ENCODE peak calls at places on chromosome 20, in six cellular contexts. K is activated CD4-positive, alpha-beta T cell treated with anti-CD3 and anti-CD28 coated beads, Interleukin-2, amount 50 U/mL, for 1 hour; E is GM20000; M is AG10803; J is neural crest cell; S is NCI-H345. Y is an unnamed sample.

GRCh38 chr20:48437146-48437545 is 390.7 kb downstream of the PREX1 start:
- DNase-seq in S (no peak), J (no peak), M (no peak), K (no peak), E (no peak), Y (no peak)

GRCh38 chr20:35702051-35702823 is 3.0 kb downstream of the ROMO1 start:
- DNase-seq in J (no peak), K (no peak), S (no peak), E (no peak), M (peak; percentile 89), Y (no peak)

GRCh38 chr20:7770578-7770977 is 169.7 kb downstream of the HAO1 start:
- DNase-seq in J (no peak), M (no peak), S (peak; percentile 97), E (no peak), K (no peak), Y (no peak)

GRCh38 chr20:3875378-3875974 is 13.7 kb upstream of the PANK2 start:
- DNase-seq in E (no peak), M (no peak), S (no peak), K (no peak), J (no peak), Y (no peak)

GRCh38 chr20:235891-236290 is 8.8 kb downstream of the DEFB129 start:
- DNase-seq in E (no peak), K (no peak), S (no peak), J (no peak), M (peak; percentile 30), Y (no peak)

GRCh38 chr20:14992071-14992654 is 654.8 kb upstream of the FLRT3 start:
- DNase-seq in M (peak; percentile 67), E (no peak), S (no peak), J (no peak), K (no peak), Y (no peak)

GRCh38 chr20:49276201-49276894 is 1.5 kb downstream of the ZNFX1 start:
- DNase-seq in J (no peak), K (peak; percentile 36), S (peak; percentile 71), M (peak; percentile 57), E (peak; percentile 56), Y (no peak)

GRCh38 chr20:44068780-44069191 is 118.2 kb downstream of the JPH2 start:
- DNase-seq in J (no peak), M (no peak), K (peak; percentile 20), E (peak; percentile 46), S (no peak), Y (no peak)

GRCh38 chr20:3797592-3798404 is 1.7 kb downstream of the CDC25B start:
- DNase-seq in J (no peak), K (peak; percentile 43), E (peak; percentile 73), M (no peak), S (no peak), Y (no peak)

GRCh38 chr20:20710847-20711315 is 1.6 kb downstream of the RALGAPA2 start:
- DNase-seq in E (peak; percentile 25), S (no peak), M (no peak), J (no peak), K (no peak), Y (no peak)

GRCh38 chr20:5786930-5787826 is 37.0 kb downstream of the SHLD1 start:
- DNase-seq in S (no peak), E (no peak), M (peak; percentile 62), J (no peak), K (no peak), Y (no peak)

GRCh38 chr20:14310977-14311654 is 26.3 kb downstream of the FLRT3 start:
- DNase-seq in E (no peak), K (no peak), M (no peak), S (no peak), J (no peak), Y (no peak)

GRCh38 chr20:24950836-24951525 is 1.9 kb downstream of the CST7 start:
- DNase-seq in K (no peak), E (no peak), M (peak; percentile 12), J (no peak), S (no peak), Y (no peak)

GRCh38 chr20:62839261-62839660 is 22.4 kb downstream of the TCFL5 start:
- DNase-seq in K (no peak), J (no peak), E (no peak), M (no peak), S (no peak), Y (no peak)

GRCh38 chr20:9884666-9885065 is 45.8 kb upstream of the PAK5 start:
- DNase-seq in E (no peak), S (no peak), K (no peak), M (no peak), J (no peak), Y (no peak)

GRCh38 chr20:34022843-34023234 is 29.1 kb downstream of the RALY start:
- DNase-seq in S (no peak), E (no peak), J (no peak), M (no peak), K (no peak), Y (no peak)

GRCh38 chr20:60461993-60462392 is 503.8 kb downstream of the CDH26 start:
- DNase-seq in E (no peak), J (no peak), M (no peak), K (no peak), S (no peak), Y (no peak)

GRCh38 chr20:57080796-57081195 is 185.6 kb downstream of the BMP7 start:
- DNase-seq in M (peak; percentile 68), K (no peak), J (no peak), E (no peak), S (no peak), Y (no peak)

GRCh38 chr20:53822534-53822933 is 228.9 kb upstream of the ZNF217 start:
- DNase-seq in S (no peak), J (no peak), K (no peak), E (no peak), M (no peak), Y (no peak)

GRCh38 chr20:45450097-45450818 is 19.3 kb upstream of the WFDC2 start:
- DNase-seq in K (no peak), M (peak; percentile 57), E (peak; percentile 45), J (no peak), S (peak; percentile 33), Y (no peak)

GRCh38 chr20:16607364-16608264 is 34.4 kb upstream of the KIF16B start:
- DNase-seq in E (no peak), J (no peak), K (no peak), M (no peak), S (no peak), Y (no peak)

GRCh38 chr20:33707668-33708067 is 12.4 kb downstream of the PXMP4 start:
- DNase-seq in M (no peak), J (no peak), K (no peak), E (no peak), S (no peak), Y (no peak)

GRCh38 chr20:33233129-33233774 is 2.5 kb upstream of the BPIFA1 start:
- DNase-seq in K (no peak), J (no peak), E (no peak), M (no peak), S (no peak), Y (peak; percentile 53)

GRCh38 chr20:48015136-48015925 is 230.1 kb upstream of the SULF2 start:
- DNase-seq in S (no peak), M (peak; percentile 80), E (no peak), K (no peak), J (no peak), Y (no peak)

GRCh38 chr20:38630727-38631126 is 29.1 kb downstream of the ARHGAP40 start:
- DNase-seq in M (no peak), E (no peak), S (no peak), J (no peak), K (no peak), Y (no peak)

Y was measured in WTC11.